ENCODE peak calls at places on chromosomes 12 and 14, in eight cellular contexts. One of them, this sample, is unnamed.

GRCh38 chr12:12466157-12466556 is 96.5 kb downstream of the DUSP16 start:
- DNase-seq in AG04449: no peak
- DNase-seq in fibroblast of the aortic adventitia: no peak
- DNase-seq in WERI-Rb-1: no peak
- DNase-seq in PC-3: no peak
- DNase-seq in WTC11: no peak
- DNase-seq in nephron progenitor cell: no peak
- DNase-seq in astrocyte of the spinal cord: no peak
- DNase-seq in this sample: no peak

GRCh38 chr14:72366619-72367018 is 434.4 kb downstream of the RGS6 start:
- DNase-seq in AG04449: no peak
- DNase-seq in fibroblast of the aortic adventitia: no peak
- DNase-seq in WERI-Rb-1: no peak
- DNase-seq in PC-3: no peak
- DNase-seq in WTC11: no peak
- DNase-seq in nephron progenitor cell: no peak
- DNase-seq in astrocyte of the spinal cord: no peak
- DNase-seq in this sample: no peak

GRCh38 chr12:57150400-57150799 is 3.0 kb upstream of the LRP1-AS start:
- DNase-seq in AG04449: no peak
- DNase-seq in fibroblast of the aortic adventitia: no peak
- DNase-seq in WERI-Rb-1: no peak
- DNase-seq in PC-3: no peak
- DNase-seq in WTC11: no peak
- DNase-seq in nephron progenitor cell: no peak
- DNase-seq in astrocyte of the spinal cord: no peak
- DNase-seq in this sample: no peak

GRCh38 chr12:124592050-124592449 is 24.6 kb upstream of the NCOR2 start:
- DNase-seq in AG04449: no peak
- DNase-seq in fibroblast of the aortic adventitia: peak; percentile 59
- DNase-seq in WERI-Rb-1: no peak
- DNase-seq in PC-3: peak; percentile 82
- DNase-seq in WTC11: no peak
- DNase-seq in nephron progenitor cell: no peak
- DNase-seq in astrocyte of the spinal cord: peak; percentile 74
- DNase-seq in this sample: no peak

GRCh38 chr12:117084405-117085317 is 14.6 kb downstream of the TESC start:
- DNase-seq in AG04449: no peak
- DNase-seq in fibroblast of the aortic adventitia: no peak
- DNase-seq in WERI-Rb-1: no peak
- DNase-seq in PC-3: no peak
- DNase-seq in WTC11: no peak
- DNase-seq in nephron progenitor cell: no peak
- DNase-seq in astrocyte of the spinal cord: no peak
- DNase-seq in this sample: no peak

GRCh38 chr12:75564398-75564797 is 53.0 kb upstream of the KRR1 start:
- DNase-seq in AG04449: no peak
- DNase-seq in fibroblast of the aortic adventitia: peak; percentile 66
- DNase-seq in WERI-Rb-1: no peak
- DNase-seq in PC-3: no peak
- DNase-seq in WTC11: no peak
- DNase-seq in nephron progenitor cell: no peak
- DNase-seq in astrocyte of the spinal cord: peak; percentile 57
- DNase-seq in this sample: no peak

GRCh38 chr14:66120402-66120801 is 365.8 kb upstream of the CCDC196 start:
- DNase-seq in AG04449: no peak
- DNase-seq in fibroblast of the aortic adventitia: no peak
- DNase-seq in WERI-Rb-1: no peak
- DNase-seq in PC-3: no peak
- DNase-seq in WTC11: no peak
- DNase-seq in nephron progenitor cell: no peak
- DNase-seq in astrocyte of the spinal cord: no peak
- DNase-seq in this sample: no peak

GRCh38 chr14:32414808-32415255 is 85.7 kb downstream of the AKAP6 start:
- DNase-seq in AG04449: no peak
- DNase-seq in fibroblast of the aortic adventitia: peak; percentile 52
- DNase-seq in WERI-Rb-1: no peak
- DNase-seq in PC-3: no peak
- DNase-seq in WTC11: no peak
- DNase-seq in nephron progenitor cell: no peak
- DNase-seq in astrocyte of the spinal cord: no peak
- DNase-seq in this sample: no peak

GRCh38 chr14:33451211-33451610 is 499.7 kb downstream of the EGLN3 start:
- DNase-seq in AG04449: no peak
- DNase-seq in fibroblast of the aortic adventitia: no peak
- DNase-seq in WERI-Rb-1: no peak
- DNase-seq in PC-3: no peak
- DNase-seq in WTC11: no peak
- DNase-seq in nephron progenitor cell: no peak
- DNase-seq in astrocyte of the spinal cord: no peak
- DNase-seq in this sample: no peak

GRCh38 chr14:52914295-52914694 is 36.6 kb downstream of the FERMT2 start:
- DNase-seq in AG04449: no peak
- DNase-seq in fibroblast of the aortic adventitia: no peak
- DNase-seq in WERI-Rb-1: no peak
- DNase-seq in PC-3: no peak
- DNase-seq in WTC11: no peak
- DNase-seq in nephron progenitor cell: no peak
- DNase-seq in astrocyte of the spinal cord: no peak
- DNase-seq in this sample: no peak

GRCh38 chr14:91246051-91246852 is 1.7 kb upstream of the GPR68 start:
- DNase-seq in AG04449: no peak
- DNase-seq in fibroblast of the aortic adventitia: no peak
- DNase-seq in WERI-Rb-1: no peak
- DNase-seq in PC-3: no peak
- DNase-seq in WTC11: no peak
- DNase-seq in nephron progenitor cell: no peak
- DNase-seq in astrocyte of the spinal cord: no peak
- DNase-seq in this sample: no peak

GRCh38 chr12:49369723-49370145 is 2.5 kb downstream of the SPATS2 start:
- DNase-seq in AG04449: no peak
- DNase-seq in fibroblast of the aortic adventitia: peak; percentile 74
- DNase-seq in WERI-Rb-1: peak; percentile 18
- DNase-seq in PC-3: peak; percentile 61
- DNase-seq in WTC11: peak; percentile 28
- DNase-seq in nephron progenitor cell: no peak
- DNase-seq in astrocyte of the spinal cord: peak; percentile 35
- DNase-seq in this sample: no peak

GRCh38 chr12:45517360-45517759 is 212.1 kb upstream of the ARID2 start:
- DNase-seq in AG04449: no peak
- DNase-seq in fibroblast of the aortic adventitia: peak; percentile 12
- DNase-seq in WERI-Rb-1: no peak
- DNase-seq in PC-3: no peak
- DNase-seq in WTC11: no peak
- DNase-seq in nephron progenitor cell: no peak
- DNase-seq in astrocyte of the spinal cord: no peak
- DNase-seq in this sample: no peak

GRCh38 chr12:57141249-57141648 is 6.2 kb downstream of the LRP1-AS start:
- DNase-seq in AG04449: no peak
- DNase-seq in fibroblast of the aortic adventitia: no peak
- DNase-seq in WERI-Rb-1: no peak
- DNase-seq in PC-3: no peak
- DNase-seq in WTC11: no peak
- DNase-seq in nephron progenitor cell: no peak
- DNase-seq in astrocyte of the spinal cord: no peak
- DNase-seq in this sample: no peak

GRCh38 chr12:62123721-62124203 is 136.4 kb upstream of the USP15 start:
- DNase-seq in AG04449: peak; percentile 5
- DNase-seq in fibroblast of the aortic adventitia: peak; percentile 57
- DNase-seq in WERI-Rb-1: peak; percentile 53
- DNase-seq in PC-3: peak; percentile 57
- DNase-seq in WTC11: peak; percentile 68
- DNase-seq in nephron progenitor cell: peak; percentile 59
- DNase-seq in astrocyte of the spinal cord: peak; percentile 48
- DNase-seq in this sample: peak; percentile 17

GRCh38 chr14:89912667-89913211 is 41.8 kb downstream of the EFCAB11 start:
- DNase-seq in AG04449: peak; percentile 96
- DNase-seq in fibroblast of the aortic adventitia: peak; percentile 93
- DNase-seq in WERI-Rb-1: no peak
- DNase-seq in PC-3: peak; percentile 68
- DNase-seq in WTC11: no peak
- DNase-seq in nephron progenitor cell: no peak
- DNase-seq in astrocyte of the spinal cord: peak; percentile 96
- DNase-seq in this sample: peak; percentile 71

GRCh38 chr12:6451348-6452244 is at the start of gene TAPBPL:
- DNase-seq in AG04449: peak; percentile 24
- DNase-seq in fibroblast of the aortic adventitia: peak; percentile 77
- DNase-seq in WERI-Rb-1: peak; percentile 86
- DNase-seq in PC-3: no peak
- DNase-seq in WTC11: peak; percentile 54
- DNase-seq in nephron progenitor cell: peak; percentile 71
- DNase-seq in astrocyte of the spinal cord: peak; percentile 76
- DNase-seq in this sample: peak; percentile 59

GRCh38 chr12:52082988-52083637 is 3.6 kb downstream of the SMIM41 start:
- DNase-seq in AG04449: no peak
- DNase-seq in fibroblast of the aortic adventitia: peak; percentile 71
- DNase-seq in WERI-Rb-1: peak; percentile 71
- DNase-seq in PC-3: peak; percentile 65
- DNase-seq in WTC11: peak; percentile 83
- DNase-seq in nephron progenitor cell: peak; percentile 82
- DNase-seq in astrocyte of the spinal cord: peak; percentile 38
- DNase-seq in this sample: no peak

GRCh38 chr12:85468356-85469157 is 188.5 kb downstream of the ALX1 start:
- DNase-seq in AG04449: peak; percentile 28
- DNase-seq in fibroblast of the aortic adventitia: peak; percentile 80
- DNase-seq in WERI-Rb-1: peak; percentile 29
- DNase-seq in PC-3: peak; percentile 93
- DNase-seq in WTC11: peak; percentile 39
- DNase-seq in nephron progenitor cell: peak; percentile 54
- DNase-seq in astrocyte of the spinal cord: peak; percentile 69
- DNase-seq in this sample: peak; percentile 39

GRCh38 chr12:59079029-59079428 is 158.7 kb upstream of the LRIG3 start:
- DNase-seq in AG04449: no peak
- DNase-seq in fibroblast of the aortic adventitia: no peak
- DNase-seq in WERI-Rb-1: no peak
- DNase-seq in PC-3: no peak
- DNase-seq in WTC11: no peak
- DNase-seq in nephron progenitor cell: no peak
- DNase-seq in astrocyte of the spinal cord: no peak
- DNase-seq in this sample: no peak

DNA sequence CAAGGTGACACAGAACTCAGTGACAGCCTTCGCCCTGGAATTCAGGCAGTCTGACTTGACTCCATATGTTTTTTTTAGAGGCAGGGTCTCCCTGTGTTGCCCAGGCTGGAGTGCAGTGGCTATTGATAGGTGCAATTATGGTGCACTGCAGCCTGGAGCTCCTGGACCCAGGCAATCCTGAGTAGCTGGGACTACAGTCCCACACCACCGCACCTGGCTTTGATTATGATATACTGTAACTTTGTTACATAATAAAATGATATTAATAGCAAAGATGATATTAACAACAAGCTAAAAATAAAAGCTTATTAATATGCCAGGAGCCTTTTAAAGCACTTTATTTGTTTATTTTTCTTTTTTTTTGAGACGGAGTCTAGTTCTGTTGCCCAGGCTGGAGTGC is 9.8 kb downstream of the VSIG10 start:
- DNase-seq in AG04449: no peak
- DNase-seq in fibroblast of the aortic adventitia: no peak
- DNase-seq in WERI-Rb-1: no peak
- DNase-seq in PC-3: no peak
- DNase-seq in WTC11: no peak
- DNase-seq in nephron progenitor cell: no peak
- DNase-seq in astrocyte of the spinal cord: no peak
- DNase-seq in this sample: no peak
- TF ChIP-seq CTCF in AG04449: no peak
- TF ChIP-seq CTCF in fibroblast of the aortic adventitia: no peak
- TF ChIP-seq CTCF in WERI-Rb-1: no peak
- TF ChIP-seq CTCF in PC-3: no peak
- TF ChIP-seq CTCF in WTC11: no peak
- TF ChIP-seq CTCF in nephron progenitor cell: no peak
- TF ChIP-seq CTCF in astrocyte of the spinal cord: no peak
- TF ChIP-seq CTCF in this sample: no peak

GRCh38 chr12:25939606-25940005 is 18.9 kb upstream of the RASSF8 start:
- DNase-seq in AG04449: no peak
- DNase-seq in fibroblast of the aortic adventitia: no peak
- DNase-seq in WERI-Rb-1: no peak
- DNase-seq in PC-3: no peak
- DNase-seq in WTC11: no peak
- DNase-seq in nephron progenitor cell: no peak
- DNase-seq in astrocyte of the spinal cord: no peak
- DNase-seq in this sample: no peak
- TF ChIP-seq CTCF in AG04449: no peak
- TF ChIP-seq CTCF in fibroblast of the aortic adventitia: no peak
- TF ChIP-seq CTCF in WERI-Rb-1: no peak
- TF ChIP-seq CTCF in PC-3: no peak
- TF ChIP-seq CTCF in WTC11: no peak
- TF ChIP-seq CTCF in nephron progenitor cell: no peak
- TF ChIP-seq CTCF in astrocyte of the spinal cord: no peak
- TF ChIP-seq CTCF in this sample: no peak

GRCh38 chr12:113525066-113525465 is 53.4 kb upstream of the LHX5 start:
- DNase-seq in AG04449: no peak
- DNase-seq in fibroblast of the aortic adventitia: no peak
- DNase-seq in WERI-Rb-1: no peak
- DNase-seq in PC-3: no peak
- DNase-seq in WTC11: no peak
- DNase-seq in nephron progenitor cell: no peak
- DNase-seq in astrocyte of the spinal cord: no peak
- DNase-seq in this sample: no peak

GRCh38 chr12:113519464-113520191 is 48.0 kb upstream of the LHX5 start:
- DNase-seq in AG04449: no peak
- DNase-seq in fibroblast of the aortic adventitia: no peak
- DNase-seq in WERI-Rb-1: no peak
- DNase-seq in PC-3: no peak
- DNase-seq in WTC11: no peak
- DNase-seq in nephron progenitor cell: peak; percentile 33
- DNase-seq in astrocyte of the spinal cord: no peak
- DNase-seq in this sample: no peak

GRCh38 chr12:113528606-113529005 is 56.9 kb upstream of the LHX5 start:
- DNase-seq in AG04449: no peak
- DNase-seq in fibroblast of the aortic adventitia: no peak
- DNase-seq in WERI-Rb-1: no peak
- DNase-seq in PC-3: no peak
- DNase-seq in WTC11: peak; percentile 21
- DNase-seq in nephron progenitor cell: no peak
- DNase-seq in astrocyte of the spinal cord: no peak
- DNase-seq in this sample: no peak

GRCh38 chr12:113524495-113524894 is 52.8 kb upstream of the LHX5 start:
- DNase-seq in AG04449: no peak
- DNase-seq in fibroblast of the aortic adventitia: no peak
- DNase-seq in WERI-Rb-1: no peak
- DNase-seq in PC-3: no peak
- DNase-seq in WTC11: peak; percentile 55
- DNase-seq in nephron progenitor cell: no peak
- DNase-seq in astrocyte of the spinal cord: no peak
- DNase-seq in this sample: no peak
- TF ChIP-seq CTCF in AG04449: no peak
- TF ChIP-seq CTCF in fibroblast of the aortic adventitia: no peak
- TF ChIP-seq CTCF in WERI-Rb-1: peak; percentile 34
- TF ChIP-seq CTCF in PC-3: peak; percentile 23
- TF ChIP-seq CTCF in WTC11: no peak
- TF ChIP-seq CTCF in nephron progenitor cell: no peak
- TF ChIP-seq CTCF in astrocyte of the spinal cord: no peak
- TF ChIP-seq CTCF in this sample: no peak

DNA sequence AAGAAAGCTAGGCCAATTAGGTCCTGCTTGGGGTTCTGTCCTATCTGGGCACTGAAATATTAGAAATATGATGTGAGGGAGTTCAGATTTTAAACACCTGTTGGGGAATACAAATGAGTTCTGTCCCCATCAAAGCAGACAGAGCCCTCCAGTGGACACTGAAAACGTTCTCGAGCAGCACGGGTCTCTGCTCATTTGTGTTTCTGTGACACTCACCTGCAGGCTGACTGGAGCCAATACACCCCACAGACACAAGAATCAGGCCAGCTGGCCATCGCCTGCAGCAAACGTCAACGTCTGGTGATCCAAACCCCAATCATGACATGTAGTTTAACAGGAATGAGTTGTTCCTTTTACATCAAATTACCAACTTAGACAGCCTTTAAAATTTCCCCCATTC is 493.4 kb upstream of the TMEM132C start:
- DNase-seq in AG04449: no peak
- DNase-seq in fibroblast of the aortic adventitia: no peak
- DNase-seq in WERI-Rb-1: peak; percentile 68
- DNase-seq in PC-3: peak; percentile 66
- DNase-seq in WTC11: peak; percentile 10
- DNase-seq in nephron progenitor cell: no peak
- DNase-seq in astrocyte of the spinal cord: no peak
- DNase-seq in this sample: no peak
- TF ChIP-seq CTCF in AG04449: no peak
- TF ChIP-seq CTCF in fibroblast of the aortic adventitia: no peak
- TF ChIP-seq CTCF in WERI-Rb-1: peak; percentile 80
- TF ChIP-seq CTCF in PC-3: peak; percentile 67
- TF ChIP-seq CTCF in WTC11: no peak
- TF ChIP-seq CTCF in nephron progenitor cell: no peak
- TF ChIP-seq CTCF in astrocyte of the spinal cord: peak; percentile 11
- TF ChIP-seq CTCF in this sample: peak; percentile 8